ENCODE peak calls at places on chromosomes 3 and 15, in nine cellular contexts. P is renal cortical epithelial cell; L is breast epithelium; R is NCI-H1436; S is NT2/D1; U is AML-193; D is stimulated activated CD8-positive, alpha-beta memory T cell treated with anti-CD3 and anti-CD28 coated beads, Interleukin-2, amount 100 ng/mL, for 1 hour; G is nephron progenitor cell; O is HEK293T. H is an unnamed sample.

GRCh38 chr3:143070977-143071551 is 48.5 kb upstream of the CHST2 start:
- DNase-seq in D (no peak), L (no peak), P (peak), U (no peak), S (peak), O (no peak), G (no peak), R (no peak), H (no peak)

GRCh38 chr3:108552267-108553159 is 36.7 kb downstream of the CIP2A start:
- DNase-seq in L (no peak), P (peak), S (no peak), R (peak), G (no peak), O (no peak), U (peak), D (no peak), H (no peak)

GRCh38 chr15:98953000-98953776 is 54.4 kb downstream of the PGPEP1L start:
- DNase-seq in S (no peak), D (no peak), O (no peak), R (no peak), G (no peak), P (no peak), U (no peak), L (no peak), H (no peak)

GRCh38 chr3:197144188-197144587 is 114.6 kb upstream of the MELTF start:
- DNase-seq in L (no peak), S (no peak), D (no peak), O (no peak), P (no peak), R (no peak), U (no peak), G (no peak), H (no peak)

GRCh38 chr3:50270422-50270831 is 1.5 kb downstream of the SEMA3B start:
- DNase-seq in G (no peak), U (no peak), R (no peak), D (no peak), S (no peak), P (no peak), L (no peak), O (no peak), H (no peak)

GRCh38 chr3:59734061-59734460 is 684.2 kb upstream of the CFAP20DC start:
- DNase-seq in G (no peak), D (no peak), L (no peak), R (no peak), P (no peak), U (no peak), S (no peak), O (no peak), H (no peak)

GRCh38 chr3:125313060-125313635 is 62.0 kb downstream of the ZNF148 start:
- DNase-seq in R (no peak), O (no peak), S (no peak), G (no peak), D (no peak), L (no peak), U (no peak), P (peak), H (no peak)

GRCh38 chr3:47854720-47855455 is 52.0 kb downstream of the DHX30 start:
- DNase-seq in L (no peak), G (no peak), U (no peak), P (no peak), O (no peak), R (no peak), S (no peak), D (no peak), H (no peak)

GRCh38 chr3:159416854-159417253 is 571.8 kb upstream of the IL12A start:
- DNase-seq in L (no peak), P (peak), U (no peak), G (peak), D (no peak), O (peak), R (no peak), S (no peak), H (no peak)

GRCh38 chr15:73802336-73803105 is 49.4 kb upstream of the INSYN1 start:
- DNase-seq in S (no peak), O (no peak), U (no peak), L (no peak), D (no peak), R (no peak), P (no peak), G (no peak), H (no peak)

GRCh38 chr15:91308855-91309254 is 208.8 kb downstream of the SV2B start:
- DNase-seq in O (no peak), R (no peak), S (no peak), D (no peak), P (no peak), U (no peak), L (no peak), G (no peak), H (no peak)

GRCh38 chr15:78620021-78620838 is 566 bp downstream of the CHRNA3 start:
- DNase-seq in D (no peak), U (no peak), G (peak), O (peak), S (peak), L (no peak), R (peak), P (no peak), H (no peak)

GRCh38 chr15:85329561-85330421 is 50.6 kb upstream of the AKAP13 start:
- DNase-seq in D (no peak), P (peak), G (no peak), R (no peak), O (no peak), L (no peak), S (no peak), U (peak), H (no peak)

GRCh38 chr15:63879211-63879610 is 45.5 kb upstream of the HERC1 start:
- DNase-seq in S (peak), G (no peak), U (no peak), P (no peak), O (no peak), D (no peak), L (no peak), R (no peak), H (no peak)

GRCh38 chr3:73592154-73592877 is 32.4 kb downstream of the PDZRN3 start:
- DNase-seq in S (no peak), R (peak), G (no peak), U (no peak), P (peak), O (no peak), D (no peak), L (no peak), H (no peak)

GRCh38 chr15:38620108-38620507 is 55.5 kb upstream of the RASGRP1 start:
- DNase-seq in P (no peak), L (no peak), U (no peak), R (no peak), S (no peak), G (no peak), D (no peak), O (no peak), H (no peak)

GRCh38 chr3:197956626-197956988 is 3.4 kb upstream of the LMLN start:
- DNase-seq in O (no peak), G (no peak), L (no peak), D (no peak), P (no peak), U (no peak), S (no peak), R (no peak), H (no peak)

GRCh38 chr3:102053375-102053989 is 204.2 kb downstream of the NFKBIZ start:
- DNase-seq in R (no peak), L (no peak), P (peak), G (no peak), U (no peak), D (no peak), O (no peak), S (no peak), H (no peak)

GRCh38 chr3:114481113-114481512 is 187.3 kb downstream of the TIGIT start:
- DNase-seq in P (no peak), S (no peak), U (no peak), G (no peak), O (no peak), R (no peak), L (no peak), D (no peak), H (no peak)

GRCh38 chr15:51492528-51492927 is 130.0 kb downstream of the DMXL2 start:
- DNase-seq in U (no peak), D (no peak), R (no peak), L (no peak), O (no peak), P (no peak), G (no peak), S (no peak), H (no peak)

GRCh38 chr15:31399544-31400171 is 73.0 kb downstream of the KLF13 start:
- DNase-seq in L (no peak), R (no peak), U (no peak), O (no peak), S (no peak), P (no peak), G (no peak), D (no peak), H (no peak)

GRCh38 chr15:64895285-64896065 is 16.2 kb upstream of the ANKDD1A start:
- DNase-seq in L (no peak), R (no peak), G (no peak), D (no peak), S (no peak), U (peak), O (no peak), P (no peak), H (no peak)

GRCh38 chr3:130941793-130942192 is 47.9 kb downstream of the ATP2C1 start:
- DNase-seq in S (no peak), D (no peak), O (no peak), G (no peak), P (no peak), U (no peak), L (no peak), R (no peak), H (no peak)

GRCh38 chr3:129619726-129620162 is 13.3 kb upstream of the PLXND1 start:
- DNase-seq in D (no peak), P (no peak), G (no peak), S (no peak), U (no peak), R (no peak), L (no peak), O (no peak), H (no peak)

GRCh38 chr15:31477851-31478250 is 151.2 kb downstream of the KLF13 start:
- DNase-seq in G (no peak), R (no peak), P (no peak), O (no peak), U (no peak), D (no peak), S (no peak), L (no peak), H (no peak)

GRCh38 chr15:77617507-77618285 is 15.0 kb downstream of the LINGO1 start:
- DNase-seq in R (no peak), G (no peak), L (no peak), O (peak), P (peak), S (no peak), D (no peak), U (peak), H (no peak)

GRCh38 chr15:88166330-88166993 is 90.1 kb downstream of the NTRK3 start:
- DNase-seq in L (no peak), S (peak), P (no peak), D (no peak), U (no peak), G (peak), R (no peak), O (peak), H (no peak)

GRCh38 chr3:54357307-54357706 is 235.0 kb downstream of the CACNA2D3 start:
- DNase-seq in S (no peak), D (no peak), G (no peak), U (no peak), O (no peak), P (no peak), L (no peak), R (no peak), H (no peak)

GRCh38 chr3:115648559-115648958 is 25.2 kb downstream of the GAP43 start:
- DNase-seq in S (no peak), L (no peak), P (peak), D (no peak), G (no peak), R (no peak), U (no peak), O (no peak), H (no peak)

GRCh38 chr3:159186581-159186980 is 384.7 kb downstream of the MFSD1 start:
- DNase-seq in R (no peak), O (no peak), P (no peak), S (no peak), D (no peak), U (no peak), L (no peak), G (no peak), H (no peak)

GRCh38 chr3:153052096-153052460 is 109.9 kb upstream of the RAP2B start:
- DNase-seq in R (no peak), D (no peak), L (no peak), P (peak), S (no peak), U (no peak), G (no peak), O (no peak), H (no peak)

GRCh38 chr15:100335335-100335999 is 6.3 kb downstream of the ADAMTS17 start:
- DNase-seq in D (no peak), P (no peak), U (no peak), R (no peak), S (no peak), L (no peak), O (no peak), G (no peak), H (no peak)

GRCh38 chr15:26210980-26211379 is 347.9 kb upstream of the ATP10A start:
- DNase-seq in L (no peak), D (no peak), G (no peak), R (no peak), U (no peak), S (no peak), O (no peak), P (no peak), H (no peak)